ENCODE peak calls at places on chromosomes 5 and 9, in five cellular contexts. Z, F, D, C and X are unnamed samples.

GRCh38 chr9:133137451-133138231 is 16.6 kb upstream of the RALGDS start:
- DNase-seq in D (no peak), C (no peak), F (no peak), Z (no peak), X (no peak)

GRCh38 chr9:106885451-106885850 is 22.5 kb downstream of the ZNF462 start:
- DNase-seq in D (peak), F (no peak), Z (no peak), C (no peak), X (no peak)

GRCh38 chr5:154287136-154287535 is 96.6 kb downstream of the GALNT10 start:
- DNase-seq in D (peak), Z (no peak), C (no peak), F (no peak), X (no peak)

GRCh38 chr5:56608216-56608925 is 207.0 kb upstream of the MAP3K1 start:
- DNase-seq in F (no peak), C (no peak), Z (no peak), D (no peak), X (no peak)

GRCh38 chr5:139763584-139764249 is 31.9 kb upstream of the PSD2 start:
- DNase-seq in D (no peak), C (no peak), F (no peak), Z (no peak), X (no peak)

GRCh38 chr9:91214086-91214485 is 147.6 kb downstream of the AUH start:
- DNase-seq in C (no peak), Z (no peak), D (no peak), F (no peak), X (no peak)

GRCh38 chr5:65923339-65923738 is 3.0 kb upstream of the ERBIN start:
- DNase-seq in C (no peak), Z (no peak), D (no peak), F (no peak), X (no peak)

GRCh38 chr5:65837139-65837538 is 89.2 kb upstream of the ERBIN start:
- DNase-seq in F (no peak), Z (no peak), C (no peak), D (no peak), X (no peak)

GRCh38 chr5:36396640-36397039 is 94.9 kb upstream of the RANBP3L start:
- DNase-seq in Z (no peak), F (peak), D (no peak), C (no peak), X (no peak)